ENCODE peak calls at places on chromosomes 1 and 21, in ten cellular contexts. C is dorsolateral prefrontal cortex; S is neural progenitor cell; Y is stimulated activated CD4-positive, alpha-beta T cell treated with anti-CD3 and anti-CD28 coated beads, Interleukin-4, amount 100 ng/mL, for 1 hour; R is DMS153; A is COR-L47; J is Right ventricle myocardium superior; W is 8988T; T is amniotic stem cell; Q is KG1. Z is an unnamed sample.

GRCh38 chr1:167762061-167762746 is 40.4 kb downstream of the MPZL1 start:
- DNase-seq in C (no peak), S (no peak), Y (peak; percentile 6), R (no peak), A (no peak), J (no peak), W (no peak), T (no peak), Q (no peak), Z (no peak)

GRCh38 chr21:14453964-14454641 is 71.2 kb upstream of the HSPA13 start:
- DNase-seq in C (no peak), S (peak; percentile 1), Y (no peak), R (no peak), A (no peak), J (no peak), W (no peak), T (no peak), Q (peak; percentile 61), Z (no peak)

GRCh38 chr1:238652346-238652968 is 733.9 kb upstream of the CHRM3 start:
- DNase-seq in C (no peak), S (no peak), Y (no peak), R (no peak), A (no peak), J (no peak), W (no peak), T (peak; percentile 58), Q (no peak), Z (no peak)

GRCh38 chr1:177923441-177923840 is 46.4 kb downstream of the SEC16B start:
- DNase-seq in C (no peak), S (no peak), Y (no peak), R (no peak), A (no peak), J (no peak), W (no peak), T (no peak), Q (no peak), Z (no peak)

GRCh38 chr1:231571904-231572303 is 43.4 kb downstream of the TSNAX start:
- DNase-seq in C (no peak), S (no peak), Y (no peak), R (no peak), A (no peak), J (no peak), W (no peak), T (no peak), Q (no peak), Z (no peak)

GRCh38 chr1:240719953-240720700 is 108.2 kb upstream of the GREM2 start:
- DNase-seq in C (no peak), S (peak; percentile 29), Y (no peak), R (no peak), A (no peak), J (no peak), W (no peak), T (no peak), Q (no peak), Z (no peak)

GRCh38 chr1:1217621-1218523 is 3.9 kb upstream of the TNFRSF4 start:
- DNase-seq in C (no peak), S (no peak), Y (peak; percentile 72), R (no peak), A (no peak), J (no peak), W (peak; percentile 97), T (no peak), Q (no peak), Z (no peak)

GRCh38 chr1:3740038-3740437 is 12.2 kb upstream of the CCDC27 start:
- DNase-seq in C (no peak), S (no peak), Y (no peak), R (no peak), A (no peak), J (peak; percentile 39), W (no peak), T (no peak), Q (no peak), Z (no peak)

GRCh38 chr1:66365628-66366027 is 168.3 kb upstream of the SGIP1 start:
- DNase-seq in C (no peak), S (no peak), Y (no peak), R (no peak), A (no peak), J (no peak), W (no peak), T (no peak), Q (no peak), Z (no peak)

GRCh38 chr1:103911450-103911849 is 161.8 kb downstream of the AMY1C start:
- DNase-seq in C (no peak), S (no peak), Y (no peak), R (no peak), A (no peak), J (no peak), W (no peak), T (no peak), Q (no peak), Z (no peak)

GRCh38 chr1:60921175-60921574 is 161.2 kb upstream of the NFIA start:
- DNase-seq in C (no peak), S (peak; percentile 83), Y (no peak), R (no peak), A (no peak), J (no peak), W (no peak), T (no peak), Q (no peak), Z (no peak)

GRCh38 chr1:25898223-25899015 is 7.8 kb downstream of the STMN1 start:
- DNase-seq in C (no peak), S (no peak), Y (no peak), R (no peak), A (no peak), J (no peak), W (no peak), T (no peak), Q (no peak), Z (no peak)

GRCh38 chr1:10794724-10795304 is 1.6 kb downstream of the CASZ1 start:
- DNase-seq in C (no peak), S (peak; percentile 66), Y (no peak), R (no peak), A (no peak), J (peak; percentile 62), W (no peak), T (no peak), Q (no peak), Z (no peak)

GRCh38 chr21:39182016-39182415 is 1.2 kb downstream of the PSMG1 start:
- DNase-seq in C (no peak), S (no peak), Y (no peak), R (no peak), A (no peak), J (no peak), W (no peak), T (no peak), Q (no peak), Z (no peak)

GRCh38 chr1:27349784-27350672 is 8.2 kb downstream of the SYTL1 start:
- DNase-seq in C (no peak), S (peak; percentile 92), Y (no peak), R (peak; percentile 75), A (peak; percentile 77), J (peak; percentile 78), W (no peak), T (no peak), Q (no peak), Z (no peak)

GRCh38 chr1:34899906-34900305 is 29.5 kb downstream of the DLGAP3 start:
- DNase-seq in C (no peak), S (no peak), Y (no peak), R (no peak), A (no peak), J (no peak), W (no peak), T (no peak), Q (no peak), Z (no peak)

GRCh38 chr1:156709743-156710489 is 4.5 kb upstream of the CRABP2 start:
- DNase-seq in C (peak; percentile 40), S (peak; percentile 14), Y (no peak), R (peak; percentile 55), A (peak; percentile 60), J (peak; percentile 76), W (no peak), T (peak; percentile 66), Q (no peak), Z (no peak)

GRCh38 chr1:218686258-218686657 is 341.1 kb downstream of the TGFB2 start:
- DNase-seq in C (no peak), S (no peak), Y (no peak), R (no peak), A (no peak), J (no peak), W (no peak), T (no peak), Q (no peak), Z (no peak)

GRCh38 chr1:203327684-203328457 is 22.6 kb downstream of the BTG2 start:
- DNase-seq in C (peak; percentile 67), S (peak; percentile 93), Y (peak; percentile 56), R (peak; percentile 95), A (peak; percentile 45), J (no peak), W (peak; percentile 53), T (no peak), Q (peak; percentile 70), Z (peak; percentile 71)

GRCh38 chr1:89942825-89943658 is 51.9 kb upstream of the ZNF326 start:
- DNase-seq in C (no peak), S (no peak), Y (no peak), R (no peak), A (no peak), J (no peak), W (no peak), T (no peak), Q (no peak), Z (peak; percentile 67)

GRCh38 chr1:60727553-60727952 is 354.8 kb upstream of the NFIA start:
- DNase-seq in C (no peak), S (no peak), Y (no peak), R (no peak), A (no peak), J (no peak), W (no peak), T (no peak), Q (no peak), Z (no peak)

GRCh38 chr1:116359060-116359830 is 13.8 kb upstream of the ATP1A1 start:
- DNase-seq in C (no peak), S (no peak), Y (no peak), R (no peak), A (no peak), J (no peak), W (no peak), T (no peak), Q (no peak), Z (no peak)

GRCh38 chr1:119327436-119328155 is 41.0 kb upstream of the HAO2 start:
- DNase-seq in C (no peak), S (peak; percentile 67), Y (peak; percentile 43), R (peak; percentile 54), A (peak; percentile 72), J (no peak), W (no peak), T (no peak), Q (peak; percentile 3), Z (no peak)

GRCh38 chr21:45142469-45142868 is 68.1 kb downstream of the ADARB1 start:
- DNase-seq in C (no peak), S (no peak), Y (no peak), R (no peak), A (no peak), J (no peak), W (no peak), T (no peak), Q (no peak), Z (no peak)

GRCh38 chr1:233304489-233305102 is 9.1 kb upstream of the PCNX2 start:
- DNase-seq in C (no peak), S (peak; percentile 42), Y (no peak), R (no peak), A (peak; percentile 32), J (no peak), W (no peak), T (no peak), Q (peak; percentile 29), Z (no peak)

GRCh38 chr1:2288308-2288707 is 60.2 kb downstream of the SKI start:
- DNase-seq in C (no peak), S (no peak), Y (no peak), R (no peak), A (no peak), J (no peak), W (no peak), T (no peak), Q (no peak), Z (no peak)

GRCh38 chr21:46475296-46475695 is 16.6 kb downstream of the DIP2A start:
- DNase-seq in C (no peak), S (no peak), Y (no peak), R (no peak), A (no peak), J (no peak), W (no peak), T (no peak), Q (no peak), Z (no peak)

GRCh38 chr1:24735619-24736375 is 9.4 kb upstream of the CLIC4 start:
- DNase-seq in C (no peak), S (peak; percentile 61), Y (no peak), R (peak; percentile 73), A (peak; percentile 88), J (peak; percentile 70), W (no peak), T (no peak), Q (no peak), Z (no peak)